ENCODE peak calls at places on chromosomes 6 and 20, in four cellular contexts. E is choroid plexus epithelial cell, V is H9, Z is RWPE1. I is an unnamed sample.

GRCh38 chr6:109229536-109229935 is 134.2 kb downstream of the CEP57L1 start:
- DNase-seq in E (no peak), V (no peak), Z (peak), I (no peak)

GRCh38 chr6:168163096-168163731 is 84.2 kb upstream of the FRMD1 start:
- DNase-seq in Z (no peak), E (peak), V (peak), I (no peak)

GRCh38 chr6:10742251-10742650 is 5.4 kb upstream of the TMEM14B start:
- DNase-seq in V (no peak), Z (no peak), E (no peak), I (no peak)

GRCh38 chr20:63310265-63310971 is 17.4 kb downstream of the COL20A1 start:
- DNase-seq in Z (no peak), V (no peak), E (no peak), I (no peak)

GRCh38 chr6:23415819-23416427 is 710.1 kb upstream of the NRSN1 start:
- DNase-seq in Z (no peak), V (no peak), E (no peak), I (no peak)

GRCh38 chr6:105982761-105983600 is 103.2 kb upstream of the PRDM1 start:
- DNase-seq in E (no peak), V (no peak), Z (no peak), I (no peak)

GRCh38 chr6:146855889-146856288 is 257.1 kb downstream of the ADGB start:
- DNase-seq in Z (no peak), V (no peak), E (no peak), I (no peak)

GRCh38 chr6:11648889-11649288 is 111.3 kb downstream of the TMEM170B start:
- DNase-seq in V (no peak), Z (no peak), E (no peak), I (no peak)

GRCh38 chr6:112232845-112233256 is 21.5 kb downstream of the LAMA4 start:
- DNase-seq in Z (no peak), V (no peak), E (peak), I (no peak)

GRCh38 chr6:98486052-98486451 is 348.3 kb upstream of the POU3F2 start:
- DNase-seq in E (no peak), V (no peak), Z (no peak), I (no peak)

GRCh38 chr20:2507875-2508630 is 662 bp downstream of the ZNF343 start:
- DNase-seq in Z (peak), E (peak), V (no peak), I (no peak)

GRCh38 chr6:31736768-31737314 is 511 bp upstream of the CLIC1 start:
- DNase-seq in Z (no peak), V (peak), E (no peak), I (no peak)

GRCh38 chr6:1535295-1535694 is 74.4 kb upstream of the FOXC1 start:
- DNase-seq in Z (peak), E (no peak), V (no peak), I (no peak)

GRCh38 chr20:35093245-35093884 is 758 bp upstream of the TRPC4AP start:
- DNase-seq in E (peak), V (no peak), Z (peak), I (no peak)

GRCh38 chr6:33198159-33198852 is 2.2 kb downstream of the RXRB start:
- DNase-seq in Z (no peak), V (no peak), E (no peak), I (no peak)

GRCh38 chr20:62804021-62804631 is 509 bp upstream of the OGFR start:
- DNase-seq in Z (no peak), E (no peak), V (no peak), I (no peak)

GRCh38 chr6:35613762-35614161 is 75.0 kb downstream of the FKBP5 start:
- DNase-seq in V (no peak), E (no peak), Z (no peak), I (no peak)

GRCh38 chr6:152696543-152696942 is 1.2 kb upstream of the MYCT1 start:
- DNase-seq in V (no peak), E (peak), Z (peak), I (no peak)

GRCh38 chr6:53335224-53335994 is 13.3 kb downstream of the ELOVL5 start:
- DNase-seq in V (no peak), E (no peak), Z (no peak), I (no peak)

GRCh38 chr20:32534661-32535240 is 50.4 kb downstream of the NOL4L start:
- DNase-seq in V (peak), E (no peak), Z (no peak), I (no peak)

GRCh38 chr6:143958839-143959399 is 49.1 kb downstream of the PLAGL1 start:
- DNase-seq in V (peak), E (no peak), Z (no peak), I (peak)

GRCh38 chr6:94361304-94362060 is 942.1 kb upstream of the EPHA7 start:
- DNase-seq in V (no peak), E (no peak), Z (no peak), I (no peak)

GRCh38 chr20:58222446-58222845 is 6.0 kb downstream of the ANKRD60 start:
- DNase-seq in E (no peak), Z (no peak), V (no peak), I (no peak)

GRCh38 chr6:29527564-29527963 is 32.0 kb downstream of the UBD start:
- DNase-seq in V (no peak), E (no peak), Z (no peak), I (no peak)

GRCh38 chr20:23143098-23143497 is 57.0 kb upstream of the CD93 start:
- DNase-seq in E (peak), Z (peak), V (no peak), I (no peak)

GRCh38 chr20:47258745-47259695 is 97.5 kb downstream of the ZMYND8 start:
- DNase-seq in E (peak), V (no peak), Z (no peak), I (no peak)

GRCh38 chr6:136846046-136846445 is 23.7 kb downstream of the PEX7 start:
- DNase-seq in E (peak), V (no peak), Z (peak), I (peak)
- TF ChIP-seq CTCF in E (peak), V (peak), Z (peak), I (peak)

GRCh38 chr20:38302721-38303120 is 1.2 kb upstream of the BPI start:
- DNase-seq in E (peak), Z (no peak), V (no peak), I (peak)

GRCh38 chr20:38305541-38305940 is 1.6 kb downstream of the BPI start:
- DNase-seq in V (no peak), E (no peak), Z (no peak), I (no peak)

GRCh38 chr20:38307371-38308046 is 3.6 kb downstream of the BPI start:
- DNase-seq in Z (no peak), V (no peak), E (peak), I (no peak)

GRCh38 chr20:38303908-38304379 is at the start of gene BPI:
- DNase-seq in V (no peak), Z (no peak), E (peak), I (no peak)

GRCh38 chr20:38304845-38305447 is 990 bp downstream of the BPI start:
- DNase-seq in V (peak), E (peak), Z (peak), I (peak)
- TF ChIP-seq CTCF in V (peak), E (peak), Z (no peak), I (peak)

DNA sequence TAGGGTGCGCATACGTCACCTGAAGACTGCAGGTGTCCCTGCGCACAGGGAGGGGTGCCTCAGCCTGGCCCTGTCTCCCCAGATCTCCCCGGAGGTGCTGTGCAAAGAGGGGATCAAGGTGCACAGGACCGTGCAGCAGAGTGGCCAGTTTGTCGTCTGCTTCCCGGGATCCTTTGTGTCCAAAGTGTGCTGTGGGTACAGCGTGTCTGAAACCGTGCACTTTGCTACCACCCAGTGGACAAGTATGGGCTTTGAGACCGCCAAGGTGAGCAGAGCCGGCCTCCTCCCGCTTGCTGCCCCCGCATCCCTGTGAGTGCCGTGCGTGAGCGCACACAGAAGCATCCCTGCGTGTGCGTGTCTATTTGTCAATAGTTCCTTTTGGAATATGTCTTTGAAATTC is 150.7 kb downstream of the DTNBP1 start:
- DNase-seq in E (peak), Z (no peak), V (no peak), I (peak)
- TF ChIP-seq CTCF in E (peak), Z (no peak), V (peak), I (peak)

GRCh38 chr6:17103715-17104114 is 1.9 kb downstream of the STMND1 start:
- DNase-seq in E (peak), Z (no peak), V (no peak), I (no peak)
- TF ChIP-seq CTCF in E (peak), Z (no peak), V (peak), I (no peak)

DNA sequence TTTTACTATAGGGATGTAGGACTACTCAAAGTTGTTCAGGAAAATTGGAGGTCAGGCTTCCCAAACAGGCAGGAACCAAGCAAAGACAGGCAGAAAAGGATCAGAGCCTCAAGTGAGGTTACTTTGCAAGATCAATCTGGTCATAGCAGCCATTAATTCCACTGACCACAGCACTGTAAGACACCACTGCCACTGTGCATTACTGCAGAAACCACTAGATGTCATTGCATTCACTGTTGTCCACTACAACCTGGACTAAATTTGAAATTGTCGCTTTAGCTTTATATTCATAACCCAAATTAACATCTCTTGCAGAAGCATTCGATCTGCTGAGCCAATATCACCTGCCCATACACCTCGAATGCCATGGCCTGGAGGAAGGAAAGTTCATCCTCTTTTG is 126.9 kb upstream of the UFL1 start:
- DNase-seq in V (no peak), Z (no peak), E (no peak), I (no peak)
- TF ChIP-seq CTCF in V (peak), Z (no peak), E (no peak), I (peak)

GRCh38 chr6:34583461-34583860 is 27.3 kb upstream of the SPDEF start:
- DNase-seq in E (no peak), V (no peak), Z (no peak), I (no peak)
- TF ChIP-seq CTCF in E (peak), V (no peak), Z (no peak), I (no peak)

GRCh38 chr6:158595223-158595622 is 35.3 kb downstream of the TMEM181 start:
- DNase-seq in V (no peak), E (no peak), Z (peak), I (no peak)
- TF ChIP-seq CTCF in V (no peak), E (peak), Z (no peak), I (peak)